ENCODE peak calls at places on chromosomes 1 and 21, in five cellular contexts. One of them, this sample, is unnamed.

GRCh38 chr1:107936498-107937481 is 28.2 kb downstream of the VAV3 start:
- DNase-seq in SK-N-SH: no peak
- DNase-seq in K562: no peak
- DNase-seq in H1: peak
- DNase-seq in HepG2: no peak
- DNase-seq in this sample: peak

GRCh38 chr1:64519921-64520320 is 50.0 kb downstream of the CACHD1 start:
- DNase-seq in HepG2: no peak
- DNase-seq in H1: no peak
- DNase-seq in SK-N-SH: no peak
- DNase-seq in K562: no peak
- DNase-seq in this sample: no peak

GRCh38 chr21:37542512-37542911 is 175.9 kb downstream of the DYRK1A start:
- DNase-seq in HepG2: no peak
- DNase-seq in H1: no peak
- DNase-seq in K562: no peak
- DNase-seq in SK-N-SH: no peak
- DNase-seq in this sample: no peak

GRCh38 chr1:1833456-1833855 is 55.2 kb upstream of the NADK start:
- DNase-seq in SK-N-SH: no peak
- DNase-seq in K562: no peak
- DNase-seq in H1: no peak
- DNase-seq in HepG2: no peak
- DNase-seq in this sample: no peak

GRCh38 chr1:184810735-184811316 is 56.2 kb upstream of the EDEM3 start:
- DNase-seq in H1: no peak
- DNase-seq in SK-N-SH: no peak
- DNase-seq in K562: no peak
- DNase-seq in HepG2: no peak
- DNase-seq in this sample: no peak

GRCh38 chr1:109791495-109792040 is 27.8 kb upstream of the EPS8L3 start:
- DNase-seq in HepG2: no peak
- DNase-seq in SK-N-SH: no peak
- DNase-seq in H1: no peak
- DNase-seq in K562: no peak
- DNase-seq in this sample: no peak

GRCh38 chr1:201535046-201535777 is 3.7 kb upstream of the NAV1 start:
- DNase-seq in H1: no peak
- DNase-seq in K562: peak
- DNase-seq in SK-N-SH: no peak
- DNase-seq in HepG2: no peak
- DNase-seq in this sample: no peak

GRCh38 chr1:103905363-103905762 is 155.7 kb downstream of the AMY1C start:
- DNase-seq in SK-N-SH: no peak
- DNase-seq in H1: no peak
- DNase-seq in K562: no peak
- DNase-seq in HepG2: no peak
- DNase-seq in this sample: no peak

GRCh38 chr1:85846706-85847105 is 138.5 kb upstream of the ZNHIT6 start:
- DNase-seq in H1: no peak
- DNase-seq in SK-N-SH: no peak
- DNase-seq in HepG2: no peak
- DNase-seq in K562: no peak
- DNase-seq in this sample: no peak

GRCh38 chr1:83761977-83762376 is 237.0 kb downstream of the TTLL7 start:
- DNase-seq in SK-N-SH: peak
- DNase-seq in K562: no peak
- DNase-seq in HepG2: no peak
- DNase-seq in H1: no peak
- DNase-seq in this sample: no peak

GRCh38 chr21:33976082-33976979 is 60.7 kb upstream of the ATP5PO start:
- DNase-seq in HepG2: peak
- DNase-seq in SK-N-SH: no peak
- DNase-seq in H1: peak
- DNase-seq in K562: peak
- DNase-seq in this sample: peak

GRCh38 chr1:204285438-204286322 is 71.9 kb upstream of the GOLT1A start:
- DNase-seq in SK-N-SH: no peak
- DNase-seq in HepG2: no peak
- DNase-seq in H1: no peak
- DNase-seq in K562: no peak
- DNase-seq in this sample: no peak

GRCh38 chr1:22108343-22109135 is 34.4 kb downstream of the WNT4 start:
- DNase-seq in HepG2: no peak
- DNase-seq in K562: no peak
- DNase-seq in H1: no peak
- DNase-seq in SK-N-SH: peak
- DNase-seq in this sample: no peak

GRCh38 chr1:211698161-211699026 is 23.0 kb upstream of the NEK2 start:
- DNase-seq in K562: peak
- DNase-seq in HepG2: peak
- DNase-seq in SK-N-SH: peak
- DNase-seq in H1: peak
- DNase-seq in this sample: peak

GRCh38 chr1:224393331-224393730 is 36.7 kb downstream of the CNIH4 start:
- DNase-seq in HepG2: no peak
- DNase-seq in K562: no peak
- DNase-seq in SK-N-SH: no peak
- DNase-seq in H1: no peak
- DNase-seq in this sample: no peak

GRCh38 chr1:164380893-164381292 is 178.1 kb upstream of the PBX1 start:
- DNase-seq in K562: no peak
- DNase-seq in SK-N-SH: no peak
- DNase-seq in H1: no peak
- DNase-seq in HepG2: no peak
- DNase-seq in this sample: no peak

GRCh38 chr1:114651893-114652292 is 18.0 kb downstream of the DENND2C start:
- DNase-seq in K562: no peak
- DNase-seq in SK-N-SH: no peak
- DNase-seq in HepG2: no peak
- DNase-seq in H1: no peak
- DNase-seq in this sample: no peak

GRCh38 chr1:168081373-168082007 is 55.2 kb downstream of the GPR161 start:
- DNase-seq in K562: no peak
- DNase-seq in H1: no peak
- DNase-seq in HepG2: no peak
- DNase-seq in SK-N-SH: no peak
- DNase-seq in this sample: peak

GRCh38 chr21:41895643-41896493 is 16.7 kb upstream of the PRDM15 start:
- DNase-seq in SK-N-SH: no peak
- DNase-seq in HepG2: no peak
- DNase-seq in K562: peak
- DNase-seq in H1: peak
- DNase-seq in this sample: no peak

GRCh38 chr1:5961601-5962000 is 30.6 kb downstream of the NPHP4 start:
- DNase-seq in SK-N-SH: no peak
- DNase-seq in HepG2: no peak
- DNase-seq in K562: peak
- DNase-seq in H1: no peak
- DNase-seq in this sample: no peak

GRCh38 chr1:205719015-205719414 is 31.0 kb downstream of the NUCKS1 start:
- DNase-seq in HepG2: no peak
- DNase-seq in H1: no peak
- DNase-seq in K562: no peak
- DNase-seq in SK-N-SH: no peak
- DNase-seq in this sample: no peak

GRCh38 chr1:206698011-206698410 is 13.3 kb downstream of the MAPKAPK2 start:
- DNase-seq in SK-N-SH: no peak
- DNase-seq in K562: no peak
- DNase-seq in HepG2: no peak
- DNase-seq in H1: no peak
- DNase-seq in this sample: no peak

DNA sequence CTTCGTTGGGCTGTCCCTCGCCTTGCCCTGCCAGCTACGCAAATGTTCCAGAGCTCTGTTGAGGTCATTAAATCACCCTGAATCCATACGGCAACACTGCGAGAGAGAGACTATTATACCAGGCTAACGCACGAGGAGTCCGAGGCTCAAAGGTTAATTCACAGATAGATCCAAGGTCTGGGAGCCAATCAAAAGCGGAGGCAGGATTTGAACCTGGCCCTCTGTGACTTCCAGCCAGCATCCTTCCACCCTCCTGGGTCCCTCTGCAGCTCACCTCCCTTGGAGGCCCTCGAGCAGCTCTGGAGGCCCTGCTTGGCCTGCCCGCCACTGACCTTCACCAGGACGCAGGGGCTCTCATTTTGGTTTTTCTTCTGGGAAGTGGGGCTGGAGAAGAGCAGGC is 42.1 kb downstream of the KIAA1614 start:
- DNase-seq in HepG2: no peak
- DNase-seq in K562: no peak
- DNase-seq in SK-N-SH: no peak
- DNase-seq in H1: no peak
- DNase-seq in this sample: no peak
- H3K4me3 ChIP-seq in HepG2: peak
- H3K4me3 ChIP-seq in K562: no peak
- H3K4me3 ChIP-seq in SK-N-SH: no peak
- H3K4me3 ChIP-seq in H1: no peak
- H3K4me3 ChIP-seq in this sample: no peak

GRCh38 chr1:91804546-91805023 is 81.4 kb downstream of the TGFBR3 start:
- DNase-seq in H1: no peak
- DNase-seq in K562: peak
- DNase-seq in SK-N-SH: no peak
- DNase-seq in HepG2: no peak
- DNase-seq in this sample: no peak

GRCh38 chr1:91806146-91806545 is 79.8 kb downstream of the TGFBR3 start:
- DNase-seq in K562: no peak
- DNase-seq in HepG2: no peak
- DNase-seq in SK-N-SH: no peak
- DNase-seq in H1: no peak
- DNase-seq in this sample: no peak

GRCh38 chr1:91806777-91807700 is 78.9 kb downstream of the TGFBR3 start:
- DNase-seq in HepG2: peak
- DNase-seq in K562: no peak
- DNase-seq in SK-N-SH: no peak
- DNase-seq in H1: no peak
- DNase-seq in this sample: no peak

GRCh38 chr1:91803847-91804545 is 82.0 kb downstream of the TGFBR3 start:
- DNase-seq in H1: no peak
- DNase-seq in SK-N-SH: no peak
- DNase-seq in HepG2: no peak
- DNase-seq in K562: peak
- DNase-seq in this sample: peak

GRCh38 chr1:91805343-91805801 is 80.6 kb downstream of the TGFBR3 start:
- DNase-seq in SK-N-SH: no peak
- DNase-seq in H1: no peak
- DNase-seq in HepG2: no peak
- DNase-seq in K562: peak
- DNase-seq in this sample: no peak
- TF ChIP-seq GABPA in SK-N-SH: no peak
- TF ChIP-seq GABPA in H1: no peak
- TF ChIP-seq GABPA in HepG2: no peak
- TF ChIP-seq GABPA in K562: no peak
- TF ChIP-seq GABPA in this sample: no peak

DNA sequence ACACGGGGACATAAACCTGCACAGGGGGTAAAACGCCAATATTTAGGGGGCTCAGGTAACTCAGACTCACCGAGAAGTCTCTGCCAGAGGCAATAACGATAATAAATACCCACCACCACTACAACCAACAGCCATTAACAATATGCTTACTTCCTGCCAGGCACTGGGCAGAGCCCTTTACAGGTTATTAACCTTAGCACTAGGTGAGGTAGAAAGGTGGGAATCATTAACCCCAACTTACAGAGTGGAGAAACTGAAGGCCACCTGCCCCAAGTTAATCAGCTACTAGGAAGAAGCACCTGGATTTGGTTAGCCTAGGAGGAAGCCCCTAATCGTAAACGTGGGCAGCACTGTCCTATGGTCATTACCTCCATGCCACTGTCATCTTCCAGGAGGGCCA is 110.1 kb downstream of the UBR4 start:
- DNase-seq in K562: no peak
- DNase-seq in SK-N-SH: no peak
- DNase-seq in HepG2: no peak
- DNase-seq in H1: no peak
- DNase-seq in this sample: no peak
- H3K4me3 ChIP-seq in K562: no peak
- H3K4me3 ChIP-seq in SK-N-SH: no peak
- H3K4me3 ChIP-seq in HepG2: no peak
- H3K4me3 ChIP-seq in H1: no peak
- H3K4me3 ChIP-seq in this sample: no peak

GRCh38 chr1:242147096-242147976 is 148.4 kb upstream of the MAP1LC3C start:
- DNase-seq in H1: no peak
- DNase-seq in HepG2: no peak
- DNase-seq in K562: no peak
- DNase-seq in SK-N-SH: no peak
- DNase-seq in this sample: peak
- TF ChIP-seq GABPA in H1: no peak
- TF ChIP-seq GABPA in HepG2: no peak
- TF ChIP-seq GABPA in K562: no peak
- TF ChIP-seq GABPA in SK-N-SH: no peak
- TF ChIP-seq GABPA in this sample: no peak

GRCh38 chr1:18927654-18928272 is 25.4 kb upstream of the ALDH4A1 start:
- DNase-seq in SK-N-SH: no peak
- DNase-seq in K562: no peak
- DNase-seq in H1: no peak
- DNase-seq in HepG2: no peak
- DNase-seq in this sample: no peak
- H3K4me3 ChIP-seq in SK-N-SH: no peak
- H3K4me3 ChIP-seq in K562: no peak
- H3K4me3 ChIP-seq in H1: no peak
- H3K4me3 ChIP-seq in HepG2: no peak
- H3K4me3 ChIP-seq in this sample: no peak

DNA sequence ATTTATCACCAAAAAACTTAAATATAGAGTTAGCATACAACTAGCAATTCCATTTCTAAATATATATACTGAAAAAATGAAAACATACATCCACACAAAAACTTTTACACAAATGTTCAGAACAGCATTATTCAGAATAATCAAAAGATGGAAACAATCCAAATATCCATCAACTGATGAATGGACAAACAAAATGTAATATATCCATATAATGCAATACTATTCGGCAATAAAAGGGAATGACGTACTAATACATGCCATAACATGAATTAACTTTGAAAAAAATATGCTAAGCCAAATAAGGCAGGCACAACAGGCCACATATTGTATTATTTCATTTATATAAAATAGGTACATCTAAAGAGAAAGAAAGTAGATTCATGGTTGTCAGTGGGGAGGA is 33.9 kb downstream of the TUT4 start:
- DNase-seq in K562: no peak
- DNase-seq in SK-N-SH: no peak
- DNase-seq in HepG2: no peak
- DNase-seq in H1: no peak
- DNase-seq in this sample: no peak
- TF ChIP-seq GABPA in K562: no peak
- TF ChIP-seq GABPA in SK-N-SH: no peak
- TF ChIP-seq GABPA in HepG2: no peak
- TF ChIP-seq GABPA in H1: no peak
- TF ChIP-seq GABPA in this sample: no peak

GRCh38 chr21:45417256-45417950 is 12.4 kb downstream of the COL18A1 start:
- DNase-seq in H1: no peak
- DNase-seq in K562: no peak
- DNase-seq in HepG2: no peak
- DNase-seq in SK-N-SH: no peak
- DNase-seq in this sample: no peak
- H3K4me3 ChIP-seq in H1: no peak
- H3K4me3 ChIP-seq in K562: no peak
- H3K4me3 ChIP-seq in HepG2: no peak
- H3K4me3 ChIP-seq in SK-N-SH: no peak
- H3K4me3 ChIP-seq in this sample: no peak

This sample was measured in HL-60.